ENCODE peak calls at places on chromosomes 6 and 20, in nine cellular contexts. O is transverse colon; H is BJ; X is suprapubic skin; F is adrenal gland; L is mesenchymal stem cell; M is GM23248; J is IMR-90; K is CD8-positive, alpha-beta T cell. R is an unnamed sample.

GRCh38 chr20:39983655-39984054 is 705.4 kb downstream of the MAFB start:
- DNase-seq in O (no peak), H (no peak), X (no peak), F (no peak), L (no peak), M (no peak), J (no peak), K (no peak), R (no peak)

GRCh38 chr20:19524691-19525090 is 233.4 kb upstream of the RIN2 start:
- DNase-seq in O (no peak), H (no peak), X (no peak), F (no peak), L (no peak), M (no peak), J (no peak), K (no peak), R (no peak)

GRCh38 chr6:43964659-43965570 is 162.3 kb downstream of the MRPL14 start:
- DNase-seq in O (no peak), H (no peak), X (peak; percentile 45), F (peak; percentile 7), L (no peak), M (no peak), J (no peak), K (no peak), R (no peak)

GRCh38 chr20:17227669-17228623 is 1.1 kb downstream of the PCSK2 start:
- DNase-seq in O (no peak), H (no peak), X (no peak), F (no peak), L (no peak), M (peak; percentile 35), J (peak; percentile 1), K (no peak), R (no peak)

GRCh38 chr20:9344080-9344920 is 170.1 kb upstream of the LAMP5 start:
- DNase-seq in O (no peak), H (peak; percentile 25), X (no peak), F (peak; percentile 30), L (peak; percentile 92), M (peak; percentile 54), J (peak; percentile 85), K (no peak), R (no peak)

GRCh38 chr6:40894962-40895799 is 143.8 kb downstream of the UNC5CL start:
- DNase-seq in O (peak; percentile 42), H (no peak), X (no peak), F (peak; percentile 56), L (peak; percentile 75), M (peak; percentile 81), J (peak; percentile 54), K (no peak), R (no peak)

GRCh38 chr6:31898200-31899011 is 908 bp upstream of the EHMT2 start:
- DNase-seq in O (peak; percentile 41), H (no peak), X (no peak), F (no peak), L (peak; percentile 50), M (peak; percentile 71), J (peak; percentile 35), K (no peak), R (no peak)

GRCh38 chr6:166330612-166331011 is 11.7 kb downstream of the SFT2D1 start:
- DNase-seq in O (peak; percentile 30), H (no peak), X (no peak), F (no peak), L (peak; percentile 40), M (peak; percentile 71), J (peak; percentile 23), K (no peak), R (no peak)

GRCh38 chr6:134750669-134751068 is 199.2 kb downstream of the ALDH8A1 start:
- DNase-seq in O (no peak), H (peak; percentile 63), X (no peak), F (no peak), L (peak; percentile 26), M (peak; percentile 33), J (peak; percentile 48), K (no peak), R (no peak)

GRCh38 chr20:52312131-52312729 is 120.7 kb upstream of the ZFP64 start:
- DNase-seq in O (peak; percentile 22), H (no peak), X (no peak), F (peak; percentile 45), L (peak; percentile 76), M (peak; percentile 79), J (peak; percentile 60), K (peak; percentile 26), R (no peak)

GRCh38 chr6:105107207-105107606 is 72.6 kb downstream of the POPDC3 start:
- DNase-seq in O (no peak), H (no peak), X (no peak), F (no peak), L (no peak), M (no peak), J (no peak), K (no peak), R (no peak)

GRCh38 chr20:11989018-11989771 is 71.5 kb downstream of the BTBD3 start:
- DNase-seq in O (no peak), H (no peak), X (no peak), F (no peak), L (no peak), M (no peak), J (no peak), K (no peak), R (no peak)

GRCh38 chr6:146149770-146150169 is 120.9 kb downstream of the GRM1 start:
- DNase-seq in O (no peak), H (no peak), X (no peak), F (no peak), L (no peak), M (no peak), J (no peak), K (no peak), R (no peak)

GRCh38 chr6:111804627-111805235 is 68.5 kb downstream of the FYN start:
- DNase-seq in O (peak; percentile 24), H (no peak), X (no peak), F (no peak), L (peak; percentile 89), M (peak; percentile 87), J (peak; percentile 74), K (peak; percentile 50), R (no peak)

GRCh38 chr6:115932481-115932880 is 128.2 kb downstream of the FRK start:
- DNase-seq in O (no peak), H (no peak), X (no peak), F (no peak), L (no peak), M (peak; percentile 8), J (no peak), K (no peak), R (no peak)
- H3K36me3 ChIP-seq in O (no peaks in the 10 kb centered on the region), H (no peaks in the 10 kb centered on the region), X (no peaks in the 10 kb centered on the region), F (no peaks in the 10 kb centered on the region), L (peaks cover 11% of the 10 kb centered on the region), M (no peaks in the 10 kb centered on the region), J (no peaks in the 10 kb centered on the region), K (no peaks in the 10 kb centered on the region), R (no peaks in the 10 kb centered on the region)

DNA sequence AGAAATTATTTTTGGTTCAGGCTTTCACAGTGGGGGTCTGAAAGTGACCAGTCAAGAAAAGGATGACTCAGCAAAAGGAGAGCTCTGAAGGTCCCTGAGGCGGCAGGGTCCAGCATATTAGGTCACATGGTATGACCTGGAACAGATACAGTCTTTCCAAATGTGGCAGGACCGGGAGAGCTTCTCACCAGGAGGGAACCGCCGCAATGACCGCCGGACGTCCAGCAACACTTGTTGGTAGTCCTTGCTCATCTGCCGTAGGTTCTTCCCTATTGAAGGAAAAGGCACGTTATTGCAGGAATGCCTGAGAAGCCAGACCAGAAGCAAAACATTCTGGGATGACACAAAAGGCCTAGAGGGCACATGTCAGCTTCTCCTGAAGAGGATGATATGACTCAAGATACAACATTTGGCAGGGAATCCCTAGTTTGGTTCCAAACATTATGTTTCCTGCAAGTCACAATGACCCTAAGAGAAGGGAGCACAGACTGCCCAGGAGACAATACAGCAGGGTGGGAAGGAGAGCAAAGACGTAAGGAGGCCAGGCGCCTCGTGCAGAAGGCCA is 17.4 kb downstream of the TBC1D20 start:
- DNase-seq in O (no peak), H (peak; percentile 39), X (no peak), F (no peak), L (peak; percentile 33), M (peak; percentile 85), J (peak; percentile 60), K (no peak), R (no peak)
- H3K36me3 ChIP-seq in O (peaks cover 33% of the 10 kb centered on the region), H (peaks cover 20% of the 10 kb centered on the region), X (peaks cover 58% of the 10 kb centered on the region), F (peaks cover 67% of the 10 kb centered on the region), L (peaks cover 28% of the 10 kb centered on the region), M (peaks cover 42% of the 10 kb centered on the region), J (peaks cover 43% of the 10 kb centered on the region), K (peaks cover 25% of the 10 kb centered on the region), R (peaks cover 19% of the 10 kb centered on the region)

GRCh38 chr20:57892471-57892870 is 182.7 kb upstream of the PMEPA1 start:
- DNase-seq in O (no peak), H (no peak), X (no peak), F (no peak), L (no peak), M (no peak), J (no peak), K (no peak), R (no peak)
- H3K36me3 ChIP-seq in O (no peaks in the 10 kb centered on the region), H (no peaks in the 10 kb centered on the region), X (no peaks in the 10 kb centered on the region), F (no peaks in the 10 kb centered on the region), L (no peaks in the 10 kb centered on the region), M (no peaks in the 10 kb centered on the region), J (no peaks in the 10 kb centered on the region), K (no peaks in the 10 kb centered on the region), R (no peaks in the 10 kb centered on the region)

DNA sequence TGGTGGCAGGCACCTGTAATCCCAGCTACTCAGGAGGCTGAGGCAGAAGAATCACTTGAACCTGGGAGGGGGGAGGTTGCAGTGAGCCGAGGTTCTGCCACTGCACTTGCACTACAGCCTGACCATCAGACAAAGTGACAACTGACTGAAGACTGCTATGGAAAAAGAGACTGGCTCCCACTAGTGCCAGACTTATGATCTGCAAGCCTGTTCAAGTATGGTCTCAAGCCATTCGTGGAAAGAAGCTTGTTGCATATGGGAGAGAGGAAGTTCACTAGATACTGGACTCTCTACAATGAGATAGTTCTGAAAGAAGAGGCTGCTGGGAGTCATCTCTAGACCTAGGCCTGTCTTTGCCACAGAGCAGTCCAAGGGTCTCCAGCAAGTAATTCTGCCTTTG is 26.7 kb downstream of the MDN1 start:
- DNase-seq in O (peak; percentile 13), H (no peak), X (no peak), F (no peak), L (peak; percentile 44), M (peak; percentile 29), J (peak; percentile 16), K (no peak), R (no peak)
- H3K36me3 ChIP-seq in O (peaks cover 9% of the 10 kb centered on the region), H (peaks cover 3% of the 10 kb centered on the region), X (peaks cover 61% of the 10 kb centered on the region), F (peaks cover 25% of the 10 kb centered on the region), L (peaks cover 9% of the 10 kb centered on the region), M (peaks cover 21% of the 10 kb centered on the region), J (peaks cover 10% of the 10 kb centered on the region), K (peaks cover 16% of the 10 kb centered on the region), R (peaks cover 29% of the 10 kb centered on the region)